ENCODE peak calls at places on chromosome 21, in six cellular contexts. T is stimulated activated naive CD4-positive, alpha-beta T cell; D is uterus; N is GF-D8; P is SK-MEL-5; B is nucleus accumbens. Q is an unnamed sample.
A peak's percentile ranks its signal among the peaks of the same experiment; 100 is the strongest.

GRCh38 chr21:35483267-35483666 is 434.2 kb upstream of the RUNX1 start:
- DNase-seq in D (no peak), N (no peak), B (no peak), T (no peak), P (peak; percentile 26), Q (no peak)

GRCh38 chr21:37208056-37208705 is 59.0 kb downstream of the VPS26C start:
- DNase-seq in N (peak; percentile 60), P (no peak), T (no peak), B (peak; percentile 39), D (no peak), Q (peak; percentile 80)

GRCh38 chr21:44914176-44914874 is 6.4 kb downstream of the ITGB2 start:
- DNase-seq in D (no peak), T (no peak), N (peak; percentile 81), B (no peak), P (no peak), Q (peak; percentile 20)

GRCh38 chr21:42337830-42338729 is 12.7 kb downstream of the TFF2 start:
- DNase-seq in T (peak; percentile 74), N (peak; percentile 34), P (peak; percentile 47), D (peak; percentile 46), B (peak; percentile 29), Q (peak; percentile 71)

GRCh38 chr21:38875694-38876492 is 70.2 kb downstream of the ETS2 start:
- DNase-seq in B (no peak), D (no peak), T (no peak), N (no peak), P (no peak), Q (no peak)

GRCh38 chr21:29221259-29221744 is 77.4 kb upstream of the BACH1 start:
- DNase-seq in D (no peak), N (no peak), P (no peak), B (no peak), T (no peak), Q (no peak)

GRCh38 chr21:31732538-31732864 is 583 bp upstream of the SCAF4 start:
- DNase-seq in N (no peak), B (no peak), T (peak; percentile 55), P (no peak), D (no peak), Q (no peak)

GRCh38 chr21:42983102-42983501 is 8.7 kb downstream of the PKNOX1 start:
- DNase-seq in D (no peak), T (no peak), B (no peak), P (no peak), N (no peak), Q (no peak)

GRCh38 chr21:45142469-45142868 is 68.1 kb downstream of the ADARB1 start:
- DNase-seq in T (no peak), N (no peak), P (peak; percentile 38), D (no peak), B (no peak), Q (peak; percentile 70)

GRCh38 chr21:20592482-20592881 is 405.7 kb upstream of the NCAM2 start:
- DNase-seq in P (no peak), T (no peak), N (peak; percentile 95), B (no peak), D (no peak), Q (no peak)

GRCh38 chr21:36854391-36854790 is 112.1 kb downstream of the HLCS start:
- DNase-seq in B (peak; percentile 8), P (peak; percentile 71), N (no peak), D (no peak), T (no peak), Q (no peak)

GRCh38 chr21:16517380-16517779 is 787.6 kb downstream of the USP25 start:
- DNase-seq in B (no peak), T (no peak), N (no peak), D (no peak), P (no peak), Q (no peak)

GRCh38 chr21:21397464-21397863 is 399.3 kb downstream of the NCAM2 start:
- DNase-seq in T (no peak), B (no peak), N (no peak), D (no peak), P (no peak), Q (no peak)

GRCh38 chr21:37758997-37759396 is 157.3 kb downstream of the KCNJ6 start:
- DNase-seq in T (no peak), D (no peak), P (peak; percentile 22), N (no peak), B (no peak), Q (no peak)

GRCh38 chr21:43188181-43188580 is 19.4 kb downstream of the CRYAA start:
- DNase-seq in P (no peak), N (no peak), D (no peak), T (no peak), B (no peak), Q (no peak)

GRCh38 chr21:16563795-16564194 is 834.0 kb downstream of the USP25 start:
- DNase-seq in B (no peak), T (no peak), D (no peak), N (no peak), P (no peak), Q (no peak)

GRCh38 chr21:33152228-33153130 is 77.3 kb upstream of the IFNAR2 start:
- DNase-seq in T (no peak), P (no peak), D (no peak), N (no peak), B (no peak), Q (no peak)

GRCh38 chr21:37072239-37072987 is 458 bp downstream of the PIGP start:
- DNase-seq in B (peak; percentile 97), P (peak; percentile 46), D (no peak), T (peak; percentile 78), N (peak; percentile 56), Q (peak; percentile 85)

GRCh38 chr21:41685511-41686149 is 81.2 kb downstream of the RIPK4 start:
- DNase-seq in D (no peak), T (no peak), B (no peak), N (no peak), P (no peak), Q (no peak)

GRCh38 chr21:45366931-45367401 is 38.0 kb upstream of the COL18A1 start:
- DNase-seq in B (no peak), P (no peak), N (no peak), D (peak; percentile 90), T (no peak), Q (peak; percentile 82)

GRCh38 chr21:44295163-44295601 is 4.7 kb upstream of the PFKL start:
- DNase-seq in T (no peak), P (no peak), N (no peak), B (no peak), D (no peak), Q (no peak)

GRCh38 chr21:42988234-42988965 is 14.0 kb downstream of the PKNOX1 start:
- DNase-seq in N (no peak), P (no peak), T (no peak), D (no peak), B (no peak), Q (no peak)

GRCh38 chr21:17793675-17794123 is 25.5 kb downstream of the C21orf91 start:
- DNase-seq in B (no peak), N (no peak), D (no peak), T (no peak), P (no peak), Q (no peak)

GRCh38 chr21:28607545-28607944 is 385.1 kb downstream of the LTN1 start:
- DNase-seq in B (no peak), P (no peak), N (no peak), D (no peak), T (no peak), Q (no peak)

GRCh38 chr21:27047331-27048314 is 80.7 kb upstream of the ADAMTS5 start:
- DNase-seq in D (no peak), N (no peak), P (no peak), T (no peak), B (no peak), Q (no peak)

GRCh38 chr21:14995695-14996490 is 68.9 kb downstream of the NRIP1 start:
- DNase-seq in B (no peak), D (no peak), P (no peak), T (no peak), N (no peak), Q (no peak)

Q was measured in psoas muscle.